ENCODE peak calls at places on chromosomes 5 and 9, in nine cellular contexts. S is spleen, U is breast epithelium, M is heart left ventricle, Z is stomach, O is right lobe of liver, T is uterus, P is GM12891, W is A549. H is an unnamed sample.
A peak's percentile ranks its signal among the peaks of the same experiment; 100 is the strongest.

GRCh38 chr5:72508241-72509170 is 1.3 kb upstream of the ZNF366 start:
- DNase-seq in S (no peak), U (no peak), M (no peak), Z (no peak), O (no peak), T (no peak), P (peak; percentile 34), W (no peak), H (no peak)

GRCh38 chr5:119072496-119072895 is 1.6 kb downstream of the DMXL1 start:
- DNase-seq in S (no peak), U (no peak), M (no peak), Z (no peak), O (no peak), T (no peak), P (no peak), W (no peak), H (no peak)

GRCh38 chr9:76634356-76635054 is 129.7 kb upstream of the PCA3 start:
- DNase-seq in S (no peak), U (no peak), M (no peak), Z (no peak), O (no peak), T (no peak), P (no peak), W (no peak), H (no peak)

GRCh38 chr9:131469369-131469768 is 33.3 kb upstream of the POMT1 start:
- DNase-seq in S (peak; percentile 27), U (no peak), M (no peak), Z (no peak), O (peak; percentile 50), T (no peak), P (no peak), W (no peak), H (no peak)

GRCh38 chr9:131476777-131477345 is 25.9 kb upstream of the POMT1 start:
- DNase-seq in S (peak; percentile 55), U (no peak), M (peak; percentile 69), Z (no peak), O (peak; percentile 56), T (no peak), P (no peak), W (no peak), H (no peak)

GRCh38 chr5:1164696-1165630 is 36.4 kb upstream of the SLC6A19 start:
- DNase-seq in S (no peak), U (no peak), M (no peak), Z (no peak), O (peak; percentile 50), T (no peak), P (no peak), W (no peak), H (no peak)

GRCh38 chr5:140251527-140251973 is 51.4 kb downstream of the PFDN1 start:
- DNase-seq in S (no peak), U (no peak), M (no peak), Z (no peak), O (no peak), T (no peak), P (no peak), W (peak; percentile 37), H (no peak)

GRCh38 chr5:67272453-67273130 is 76.0 kb upstream of the CD180 start:
- DNase-seq in S (no peak), U (no peak), M (no peak), Z (no peak), O (no peak), T (no peak), P (no peak), W (no peak), H (peak; percentile 66)

GRCh38 chr5:123508441-123508840 is 3.5 kb upstream of the CSNK1G3 start:
- DNase-seq in S (no peak), U (no peak), M (no peak), Z (no peak), O (no peak), T (no peak), P (no peak), W (no peak), H (no peak)

GRCh38 chr5:123514615-123515355 is 2.8 kb downstream of the CSNK1G3 start:
- DNase-seq in S (no peak), U (no peak), M (no peak), Z (no peak), O (no peak), T (no peak), P (no peak), W (no peak), H (no peak)

GRCh38 chr5:123512631-123513461 is 869 bp downstream of the CSNK1G3 start:
- DNase-seq in S (peak; percentile 92), U (no peak), M (peak; percentile 24), Z (peak; percentile 30), O (peak; percentile 67), T (peak; percentile 35), P (peak; percentile 15), W (peak; percentile 36), H (peak; percentile 18)

GRCh38 chr5:123511290-123511647 is 708 bp upstream of the CSNK1G3 start:
- DNase-seq in S (no peak), U (no peak), M (no peak), Z (no peak), O (no peak), T (no peak), P (no peak), W (peak; percentile 16), H (no peak)

DNA sequence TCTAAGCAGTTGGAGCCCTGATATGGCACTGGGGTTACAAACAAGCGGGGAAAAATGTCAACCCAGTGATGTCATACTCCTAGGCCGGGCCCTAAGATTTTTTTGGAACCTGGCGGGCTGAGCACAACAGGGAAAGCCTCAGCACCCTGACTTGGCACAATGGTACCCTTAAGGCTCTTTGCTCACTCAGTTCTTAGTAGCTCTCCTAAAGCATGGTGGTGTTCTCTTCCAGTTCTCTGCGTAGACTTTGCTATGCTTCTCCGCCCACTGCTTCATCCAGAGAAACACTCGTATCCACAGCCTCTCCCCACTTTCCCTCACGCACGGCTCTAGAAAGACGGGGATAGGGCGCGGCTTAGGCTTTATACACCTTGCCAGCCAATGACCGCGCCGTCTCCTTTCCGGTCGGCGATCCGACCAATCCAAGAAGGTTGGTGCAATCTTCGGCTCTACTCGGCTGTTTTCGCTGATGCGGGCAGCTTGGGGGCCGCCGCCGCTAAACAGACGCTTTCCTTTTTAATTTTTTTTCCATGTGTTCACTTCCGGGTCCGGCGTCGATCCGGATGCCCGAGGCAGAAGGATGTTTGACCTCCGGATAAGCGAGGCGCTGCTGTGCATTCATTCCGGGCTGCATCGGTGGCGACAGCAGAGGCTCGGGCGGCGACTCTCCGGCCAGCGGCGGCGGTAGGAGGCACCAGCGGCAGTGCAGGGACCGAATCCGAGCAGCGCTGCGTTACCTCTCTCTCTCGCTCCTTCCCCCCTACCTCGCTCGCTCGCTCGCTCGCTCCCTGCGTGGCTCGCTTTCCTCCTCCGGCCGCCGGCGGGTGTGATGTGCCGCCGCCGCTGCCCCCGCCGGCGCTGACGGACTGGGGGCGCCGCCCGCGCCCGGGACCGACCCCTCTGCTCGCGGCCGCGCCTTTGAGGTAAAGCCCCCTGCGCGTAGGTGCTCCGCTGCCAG is at the start of gene CSNK1G3:
- DNase-seq in S (peak; percentile 96), U (peak; percentile 96), M (peak; percentile 98), Z (peak; percentile 96), O (peak; percentile 97), T (peak; percentile 97), P (peak; percentile 67), W (peak; percentile 94), H (peak; percentile 97)
- TF ChIP-seq POLR2A in S (peak; percentile 78), U (peak; percentile 88), M (peak; percentile 47), Z (no peak), O (peak; percentile 92), T (peak; percentile 73), P (peak; percentile 94), W (peak; percentile 92), H (no peak)

GRCh38 chr9:128773049-128773448 is 1.3 kb upstream of the ZER1 start:
- DNase-seq in S (no peak), U (no peak), M (no peak), Z (no peak), O (no peak), T (no peak), P (no peak), W (no peak), H (no peak)

GRCh38 chr9:128771094-128771721 is 519 bp downstream of the ZER1 start:
- DNase-seq in S (no peak), U (peak; percentile 38), M (no peak), Z (no peak), O (no peak), T (no peak), P (peak; percentile 44), W (no peak), H (no peak)

GRCh38 chr9:128774804-128775203 is 3.1 kb upstream of the ZER1 start:
- DNase-seq in S (no peak), U (no peak), M (no peak), Z (no peak), O (no peak), T (no peak), P (no peak), W (no peak), H (no peak)

GRCh38 chr9:128770286-128770685 is 1.4 kb downstream of the ZER1 start:
- DNase-seq in S (no peak), U (no peak), M (no peak), Z (no peak), O (no peak), T (no peak), P (no peak), W (no peak), H (no peak)

GRCh38 chr9:128771745-128772519 is at the start of gene ZER1:
- DNase-seq in S (peak; percentile 99), U (peak; percentile 90), M (peak; percentile 94), Z (peak; percentile 97), O (peak; percentile 96), T (peak; percentile 91), P (peak; percentile 99), W (peak; percentile 97), H (peak; percentile 88)
- TF ChIP-seq POLR2A in S (no peak), U (peak; percentile 65), M (no peak), Z (no peak), O (peak; percentile 80), T (peak; percentile 76), P (no peak), W (peak; percentile 30), H (no peak)

DNA sequence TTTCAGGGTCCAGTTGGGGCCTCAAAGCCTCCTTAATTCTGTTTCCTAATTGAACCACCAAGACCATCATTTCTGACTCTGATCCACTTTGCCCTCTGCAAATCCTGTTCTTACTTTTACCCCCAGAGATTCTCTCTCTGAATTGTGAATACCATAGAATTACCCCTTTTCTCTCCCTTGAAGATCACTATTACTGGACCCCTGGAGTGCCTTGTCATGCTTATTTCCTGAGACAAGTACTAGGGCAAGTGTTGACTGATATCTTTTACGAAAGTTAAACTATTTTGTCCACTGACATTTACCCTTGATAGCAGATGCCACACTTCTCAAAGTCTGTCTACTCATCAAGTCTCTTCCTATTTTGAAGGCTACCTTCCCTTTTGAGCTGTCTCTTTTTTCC is 246.9 kb upstream of the PTGER4 start:
- DNase-seq in S (no peak), U (no peak), M (no peak), Z (no peak), O (no peak), T (no peak), P (no peak), W (no peak), H (no peak)
- TF ChIP-seq POLR2A in S (no peak), U (no peak), M (no peak), Z (no peak), O (no peak), T (no peak), P (no peak), W (no peak), H (no peak)

DNA sequence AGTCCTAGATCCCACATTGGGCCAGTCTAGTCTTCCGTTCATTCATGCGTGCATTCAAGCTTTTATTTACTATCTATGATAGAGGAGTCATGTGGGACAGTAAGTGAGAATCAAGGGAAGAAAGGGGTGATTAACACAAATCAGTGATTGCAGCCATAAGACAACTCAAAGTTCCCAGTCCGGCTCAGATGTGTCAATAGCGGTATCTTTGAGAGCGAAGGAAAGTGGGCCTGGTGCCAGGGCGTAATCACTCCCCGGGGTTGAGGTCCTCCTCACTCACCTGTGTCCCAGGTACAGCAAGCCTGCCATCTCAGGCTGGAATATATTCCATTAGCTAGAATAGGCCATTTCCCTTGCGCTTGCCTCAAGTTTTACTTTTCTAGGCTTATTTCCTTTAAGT is 196.3 kb downstream of the ATP10B start:
- DNase-seq in S (no peak), U (no peak), M (no peak), Z (peak; percentile 62), O (no peak), T (no peak), P (no peak), W (no peak), H (no peak)
- TF ChIP-seq POLR2A in S (no peak), U (no peak), M (no peak), Z (no peak), O (no peak), T (no peak), P (no peak), W (no peak), H (no peak)